ENCODE peak calls at places on chromosome 1, in eight cellular contexts. One of them, this sample, is unnamed.

GRCh38 chr1:109547412-109548320 is 749 bp upstream of the GNAI3 start:
- DNase-seq in transverse colon: peak; percentile 47
- DNase-seq in fibroblast of mammary gland: peak; percentile 16
- DNase-seq in mammary epithelial cell: peak; percentile 36
- DNase-seq in psoas muscle: peak; percentile 33
- DNase-seq in uterus: peak; percentile 43
- DNase-seq in HFF-Myc: no peak
- DNase-seq in fibroblast of lung: peak; percentile 31
- DNase-seq in this sample: peak; percentile 45

GRCh38 chr1:86263101-86263500 is 106.5 kb upstream of the COL24A1 start:
- DNase-seq in transverse colon: no peak
- DNase-seq in fibroblast of mammary gland: no peak
- DNase-seq in mammary epithelial cell: no peak
- DNase-seq in psoas muscle: no peak
- DNase-seq in uterus: no peak
- DNase-seq in HFF-Myc: no peak
- DNase-seq in fibroblast of lung: no peak
- DNase-seq in this sample: no peak

GRCh38 chr1:206693029-206693428 is 8.3 kb downstream of the MAPKAPK2 start:
- DNase-seq in transverse colon: peak; percentile 64
- DNase-seq in fibroblast of mammary gland: peak; percentile 88
- DNase-seq in mammary epithelial cell: no peak
- DNase-seq in psoas muscle: peak; percentile 87
- DNase-seq in uterus: peak; percentile 79
- DNase-seq in HFF-Myc: no peak
- DNase-seq in fibroblast of lung: peak; percentile 74
- DNase-seq in this sample: peak; percentile 73

GRCh38 chr1:230679854-230680253 is 34.1 kb downstream of the AGT start:
- DNase-seq in transverse colon: no peak
- DNase-seq in fibroblast of mammary gland: no peak
- DNase-seq in mammary epithelial cell: no peak
- DNase-seq in psoas muscle: no peak
- DNase-seq in uterus: no peak
- DNase-seq in HFF-Myc: no peak
- DNase-seq in fibroblast of lung: peak; percentile 31
- DNase-seq in this sample: no peak

GRCh38 chr1:168637350-168637991 is 61.1 kb downstream of the XCL1 start:
- DNase-seq in transverse colon: no peak
- DNase-seq in fibroblast of mammary gland: peak; percentile 63
- DNase-seq in mammary epithelial cell: peak; percentile 39
- DNase-seq in psoas muscle: no peak
- DNase-seq in uterus: no peak
- DNase-seq in HFF-Myc: no peak
- DNase-seq in fibroblast of lung: peak; percentile 42
- DNase-seq in this sample: peak; percentile 44

GRCh38 chr1:23421752-23422312 is 2.7 kb downstream of the TCEA3 start:
- DNase-seq in transverse colon: peak; percentile 42
- DNase-seq in fibroblast of mammary gland: peak; percentile 80
- DNase-seq in mammary epithelial cell: no peak
- DNase-seq in psoas muscle: no peak
- DNase-seq in uterus: peak; percentile 42
- DNase-seq in HFF-Myc: peak; percentile 77
- DNase-seq in fibroblast of lung: peak; percentile 88
- DNase-seq in this sample: peak; percentile 82

GRCh38 chr1:229022595-229023350 is 248.1 kb upstream of the RAB4A start:
- DNase-seq in transverse colon: no peak
- DNase-seq in fibroblast of mammary gland: no peak
- DNase-seq in mammary epithelial cell: no peak
- DNase-seq in psoas muscle: no peak
- DNase-seq in uterus: no peak
- DNase-seq in HFF-Myc: no peak
- DNase-seq in fibroblast of lung: no peak
- DNase-seq in this sample: no peak

GRCh38 chr1:44519035-44519676 is 114.1 kb downstream of the RNF220 start:
- DNase-seq in transverse colon: no peak
- DNase-seq in fibroblast of mammary gland: no peak
- DNase-seq in mammary epithelial cell: no peak
- DNase-seq in psoas muscle: no peak
- DNase-seq in uterus: no peak
- DNase-seq in HFF-Myc: no peak
- DNase-seq in fibroblast of lung: no peak
- DNase-seq in this sample: no peak

GRCh38 chr1:93093332-93094006 is 14.4 kb downstream of the MTF2 start:
- DNase-seq in transverse colon: no peak
- DNase-seq in fibroblast of mammary gland: no peak
- DNase-seq in mammary epithelial cell: no peak
- DNase-seq in psoas muscle: no peak
- DNase-seq in uterus: no peak
- DNase-seq in HFF-Myc: no peak
- DNase-seq in fibroblast of lung: no peak
- DNase-seq in this sample: no peak

DNA sequence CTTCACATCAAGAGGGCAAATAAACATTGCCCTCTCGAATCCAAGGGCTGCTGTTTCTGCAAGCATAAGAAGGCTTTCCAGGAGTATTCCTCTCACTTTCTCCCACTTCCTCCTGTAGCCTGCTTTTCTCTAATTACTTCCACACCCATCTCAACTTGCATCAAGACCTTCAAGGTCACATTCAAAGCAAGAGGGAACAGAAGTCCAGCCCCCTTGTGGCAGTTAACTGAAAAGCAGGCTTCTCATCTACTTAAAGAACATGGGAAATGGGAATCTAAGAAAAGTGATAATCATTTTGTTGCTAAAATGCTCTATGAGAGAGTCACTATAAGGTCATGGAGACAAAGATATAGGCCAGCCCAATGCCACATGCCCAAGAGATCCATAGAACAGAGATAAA is 874.4 kb downstream of the KCNT2 start:
- DNase-seq in transverse colon: peak; percentile 27
- DNase-seq in fibroblast of mammary gland: peak; percentile 25
- DNase-seq in mammary epithelial cell: peak; percentile 6
- DNase-seq in psoas muscle: no peak
- DNase-seq in uterus: no peak
- DNase-seq in HFF-Myc: peak; percentile 38
- DNase-seq in fibroblast of lung: no peak
- DNase-seq in this sample: no peak
- TF ChIP-seq CTCF in transverse colon: peak; percentile 24
- TF ChIP-seq CTCF in fibroblast of mammary gland: peak; percentile 47
- TF ChIP-seq CTCF in mammary epithelial cell: peak; percentile 51
- TF ChIP-seq CTCF in psoas muscle: no peak
- TF ChIP-seq CTCF in uterus: no peak
- TF ChIP-seq CTCF in HFF-Myc: peak; percentile 59
- TF ChIP-seq CTCF in fibroblast of lung: no peak
- TF ChIP-seq CTCF in this sample: no peak

GRCh38 chr1:64240209-64240608 is 36.8 kb downstream of the UBE2U start:
- DNase-seq in transverse colon: no peak
- DNase-seq in fibroblast of mammary gland: peak; percentile 39
- DNase-seq in mammary epithelial cell: no peak
- DNase-seq in psoas muscle: no peak
- DNase-seq in uterus: no peak
- DNase-seq in HFF-Myc: no peak
- DNase-seq in fibroblast of lung: peak; percentile 67
- DNase-seq in this sample: peak; percentile 56
- TF ChIP-seq CTCF in transverse colon: no peak
- TF ChIP-seq CTCF in fibroblast of mammary gland: peak; percentile 24
- TF ChIP-seq CTCF in mammary epithelial cell: no peak
- TF ChIP-seq CTCF in psoas muscle: no peak
- TF ChIP-seq CTCF in uterus: no peak
- TF ChIP-seq CTCF in HFF-Myc: no peak
- TF ChIP-seq CTCF in fibroblast of lung: peak; percentile 35
- TF ChIP-seq CTCF in this sample: peak; percentile 35

DNA sequence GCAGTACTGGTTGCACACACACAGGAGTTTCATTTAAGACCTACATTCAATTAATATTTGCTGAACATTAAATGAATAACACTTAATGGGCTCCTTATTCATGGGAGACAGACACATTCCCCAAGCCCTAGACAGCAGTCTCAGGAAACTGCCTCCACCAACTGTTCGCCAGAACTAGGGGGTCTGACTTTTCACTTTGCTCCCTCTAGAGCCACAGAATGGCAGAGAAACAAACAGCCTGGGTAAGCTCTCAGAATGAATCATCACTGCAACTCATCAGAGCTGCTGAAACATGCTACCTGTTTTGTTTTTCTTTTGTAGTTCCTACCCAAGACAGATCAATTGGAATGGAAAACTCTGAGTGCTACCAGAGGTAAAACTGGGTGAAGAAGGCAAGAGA is 31.7 kb downstream of the ELK4 start:
- DNase-seq in transverse colon: no peak
- DNase-seq in fibroblast of mammary gland: peak; percentile 76
- DNase-seq in mammary epithelial cell: peak; percentile 77
- DNase-seq in psoas muscle: no peak
- DNase-seq in uterus: no peak
- DNase-seq in HFF-Myc: no peak
- DNase-seq in fibroblast of lung: peak; percentile 50
- DNase-seq in this sample: peak; percentile 36
- TF ChIP-seq CTCF in transverse colon: no peak
- TF ChIP-seq CTCF in fibroblast of mammary gland: peak; percentile 39
- TF ChIP-seq CTCF in mammary epithelial cell: peak; percentile 10
- TF ChIP-seq CTCF in psoas muscle: no peak
- TF ChIP-seq CTCF in uterus: no peak
- TF ChIP-seq CTCF in HFF-Myc: peak; percentile 19
- TF ChIP-seq CTCF in fibroblast of lung: no peak
- TF ChIP-seq CTCF in this sample: peak; percentile 18

DNA sequence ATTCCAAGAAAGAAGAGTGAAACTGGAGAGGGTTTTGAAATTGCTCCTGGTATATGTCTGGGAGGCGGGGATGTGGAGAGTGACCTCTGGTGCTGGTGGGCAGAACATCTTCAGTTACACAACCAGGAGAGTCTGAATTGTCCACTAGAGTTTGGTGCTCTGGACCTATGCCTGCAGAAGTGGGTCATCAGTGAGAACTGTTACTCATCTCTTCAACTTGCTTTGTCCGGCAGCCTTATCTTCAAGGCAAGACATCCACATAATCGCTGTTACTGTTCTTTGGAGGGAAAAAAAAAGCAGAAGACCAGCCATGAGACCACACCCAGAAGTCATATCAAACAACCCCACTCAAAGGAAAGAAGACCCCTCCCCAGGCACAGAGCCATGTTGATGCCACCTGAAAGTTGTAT is 14.9 kb downstream of the SH2D1B start:
- DNase-seq in transverse colon: no peak
- DNase-seq in fibroblast of mammary gland: peak; percentile 89
- DNase-seq in mammary epithelial cell: no peak
- DNase-seq in psoas muscle: no peak
- DNase-seq in uterus: no peak
- DNase-seq in HFF-Myc: no peak
- DNase-seq in fibroblast of lung: no peak
- DNase-seq in this sample: no peak
- TF ChIP-seq CTCF in transverse colon: no peak
- TF ChIP-seq CTCF in fibroblast of mammary gland: peak; percentile 31
- TF ChIP-seq CTCF in mammary epithelial cell: no peak
- TF ChIP-seq CTCF in psoas muscle: no peak
- TF ChIP-seq CTCF in uterus: no peak
- TF ChIP-seq CTCF in HFF-Myc: peak; percentile 12
- TF ChIP-seq CTCF in fibroblast of lung: no peak
- TF ChIP-seq CTCF in this sample: peak; percentile 27

GRCh38 chr1:3023994-3024393 is 2.7 kb downstream of the ACTRT2 start:
- DNase-seq in transverse colon: no peak
- DNase-seq in fibroblast of mammary gland: no peak
- DNase-seq in mammary epithelial cell: no peak
- DNase-seq in psoas muscle: no peak
- DNase-seq in uterus: no peak
- DNase-seq in HFF-Myc: no peak
- DNase-seq in fibroblast of lung: no peak
- DNase-seq in this sample: no peak
- TF ChIP-seq CTCF in transverse colon: no peak
- TF ChIP-seq CTCF in fibroblast of mammary gland: peak; percentile 6
- TF ChIP-seq CTCF in mammary epithelial cell: no peak
- TF ChIP-seq CTCF in psoas muscle: no peak
- TF ChIP-seq CTCF in uterus: no peak
- TF ChIP-seq CTCF in HFF-Myc: no peak
- TF ChIP-seq CTCF in fibroblast of lung: no peak
- TF ChIP-seq CTCF in this sample: no peak

GRCh38 chr1:151800830-151801229 is 4.4 kb downstream of the LINGO4 start:
- DNase-seq in transverse colon: no peak
- DNase-seq in fibroblast of mammary gland: no peak
- DNase-seq in mammary epithelial cell: no peak
- DNase-seq in psoas muscle: no peak
- DNase-seq in uterus: no peak
- DNase-seq in HFF-Myc: no peak
- DNase-seq in fibroblast of lung: no peak
- DNase-seq in this sample: no peak

GRCh38 chr1:151803164-151803563 is 2.1 kb downstream of the LINGO4 start:
- DNase-seq in transverse colon: no peak
- DNase-seq in fibroblast of mammary gland: no peak
- DNase-seq in mammary epithelial cell: no peak
- DNase-seq in psoas muscle: no peak
- DNase-seq in uterus: no peak
- DNase-seq in HFF-Myc: no peak
- DNase-seq in fibroblast of lung: no peak
- DNase-seq in this sample: no peak

GRCh38 chr1:151801846-151802245 is 3.4 kb downstream of the LINGO4 start:
- DNase-seq in transverse colon: no peak
- DNase-seq in fibroblast of mammary gland: no peak
- DNase-seq in mammary epithelial cell: no peak
- DNase-seq in psoas muscle: no peak
- DNase-seq in uterus: no peak
- DNase-seq in HFF-Myc: no peak
- DNase-seq in fibroblast of lung: no peak
- DNase-seq in this sample: no peak

GRCh38 chr1:151802372-151802771 is 2.8 kb downstream of the LINGO4 start:
- DNase-seq in transverse colon: no peak
- DNase-seq in fibroblast of mammary gland: no peak
- DNase-seq in mammary epithelial cell: no peak
- DNase-seq in psoas muscle: no peak
- DNase-seq in uterus: no peak
- DNase-seq in HFF-Myc: no peak
- DNase-seq in fibroblast of lung: no peak
- DNase-seq in this sample: no peak

GRCh38 chr1:151801310-151801820 is 3.9 kb downstream of the LINGO4 start:
- DNase-seq in transverse colon: no peak
- DNase-seq in fibroblast of mammary gland: no peak
- DNase-seq in mammary epithelial cell: no peak
- DNase-seq in psoas muscle: no peak
- DNase-seq in uterus: no peak
- DNase-seq in HFF-Myc: no peak
- DNase-seq in fibroblast of lung: no peak
- DNase-seq in this sample: no peak
- TF ChIP-seq CTCF in transverse colon: no peak
- TF ChIP-seq CTCF in fibroblast of mammary gland: no peak
- TF ChIP-seq CTCF in mammary epithelial cell: no peak
- TF ChIP-seq CTCF in psoas muscle: no peak
- TF ChIP-seq CTCF in uterus: no peak
- TF ChIP-seq CTCF in HFF-Myc: no peak
- TF ChIP-seq CTCF in fibroblast of lung: no peak
- TF ChIP-seq CTCF in this sample: no peak